ENCODE peak calls at places on chromosomes 2 and 18, in seven cellular contexts. One of them, this sample, is unnamed.

GRCh38 chr18:49591271-49591670 is 29.4 kb downstream of the LIPG start:
- DNase-seq in AG04450: no peak
- DNase-seq in mucosa of descending colon: peak; percentile 70
- DNase-seq in fibroblast of lung: no peak
- DNase-seq in IMR-90: no peak
- DNase-seq in fibroblast of pulmonary artery: no peak
- DNase-seq in AG10803: no peak
- DNase-seq in this sample: no peak

GRCh38 chr2:231244382-231245252 is 46.2 kb downstream of the ARMC9 start:
- DNase-seq in AG04450: no peak
- DNase-seq in mucosa of descending colon: peak; percentile 71
- DNase-seq in fibroblast of lung: no peak
- DNase-seq in IMR-90: no peak
- DNase-seq in fibroblast of pulmonary artery: no peak
- DNase-seq in AG10803: no peak
- DNase-seq in this sample: no peak

GRCh38 chr2:233079473-233079877 is 19.3 kb downstream of the INPP5D start:
- DNase-seq in AG04450: no peak
- DNase-seq in mucosa of descending colon: no peak
- DNase-seq in fibroblast of lung: no peak
- DNase-seq in IMR-90: no peak
- DNase-seq in fibroblast of pulmonary artery: no peak
- DNase-seq in AG10803: no peak
- DNase-seq in this sample: no peak

GRCh38 chr2:234266952-234267351 is 216.4 kb downstream of the SPP2 start:
- DNase-seq in AG04450: no peak
- DNase-seq in mucosa of descending colon: no peak
- DNase-seq in fibroblast of lung: no peak
- DNase-seq in IMR-90: no peak
- DNase-seq in fibroblast of pulmonary artery: no peak
- DNase-seq in AG10803: no peak
- DNase-seq in this sample: no peak

GRCh38 chr2:127051116-127051779 is 55.7 kb downstream of the BIN1 start:
- DNase-seq in AG04450: no peak
- DNase-seq in mucosa of descending colon: no peak
- DNase-seq in fibroblast of lung: no peak
- DNase-seq in IMR-90: no peak
- DNase-seq in fibroblast of pulmonary artery: no peak
- DNase-seq in AG10803: no peak
- DNase-seq in this sample: no peak

GRCh38 chr18:5237083-5237722 is 40.1 kb upstream of the AKAIN1 start:
- DNase-seq in AG04450: no peak
- DNase-seq in mucosa of descending colon: no peak
- DNase-seq in fibroblast of lung: peak; percentile 28
- DNase-seq in IMR-90: peak; percentile 34
- DNase-seq in fibroblast of pulmonary artery: peak; percentile 13
- DNase-seq in AG10803: peak; percentile 13
- DNase-seq in this sample: no peak

GRCh38 chr2:47833516-47833968 is 50.6 kb downstream of the MSH6 start:
- DNase-seq in AG04450: no peak
- DNase-seq in mucosa of descending colon: no peak
- DNase-seq in fibroblast of lung: no peak
- DNase-seq in IMR-90: no peak
- DNase-seq in fibroblast of pulmonary artery: no peak
- DNase-seq in AG10803: no peak
- DNase-seq in this sample: no peak

GRCh38 chr2:42971381-42971780 is 179.0 kb upstream of the HAAO start:
- DNase-seq in AG04450: no peak
- DNase-seq in mucosa of descending colon: no peak
- DNase-seq in fibroblast of lung: no peak
- DNase-seq in IMR-90: no peak
- DNase-seq in fibroblast of pulmonary artery: no peak
- DNase-seq in AG10803: no peak
- DNase-seq in this sample: no peak

GRCh38 chr2:195961873-195962272 is 106.8 kb downstream of the DNAH7 start:
- DNase-seq in AG04450: no peak
- DNase-seq in mucosa of descending colon: no peak
- DNase-seq in fibroblast of lung: no peak
- DNase-seq in IMR-90: no peak
- DNase-seq in fibroblast of pulmonary artery: no peak
- DNase-seq in AG10803: no peak
- DNase-seq in this sample: no peak

GRCh38 chr2:157743051-157743450 is 114.4 kb upstream of the ACVR1C start:
- DNase-seq in AG04450: no peak
- DNase-seq in mucosa of descending colon: no peak
- DNase-seq in fibroblast of lung: no peak
- DNase-seq in IMR-90: no peak
- DNase-seq in fibroblast of pulmonary artery: no peak
- DNase-seq in AG10803: no peak
- DNase-seq in this sample: no peak

GRCh38 chr2:170467568-170468422 is 247.3 kb upstream of the SP5 start:
- DNase-seq in AG04450: no peak
- DNase-seq in mucosa of descending colon: no peak
- DNase-seq in fibroblast of lung: no peak
- DNase-seq in IMR-90: no peak
- DNase-seq in fibroblast of pulmonary artery: peak; percentile 5
- DNase-seq in AG10803: no peak
- DNase-seq in this sample: no peak

GRCh38 chr2:239489481-239489880 is 88.7 kb upstream of the HDAC4 start:
- DNase-seq in AG04450: no peak
- DNase-seq in mucosa of descending colon: no peak
- DNase-seq in fibroblast of lung: no peak
- DNase-seq in IMR-90: no peak
- DNase-seq in fibroblast of pulmonary artery: no peak
- DNase-seq in AG10803: no peak
- DNase-seq in this sample: no peak

GRCh38 chr2:39150890-39151497 is 30.1 kb upstream of the SOS1 start:
- DNase-seq in AG04450: no peak
- DNase-seq in mucosa of descending colon: no peak
- DNase-seq in fibroblast of lung: no peak
- DNase-seq in IMR-90: no peak
- DNase-seq in fibroblast of pulmonary artery: no peak
- DNase-seq in AG10803: no peak
- DNase-seq in this sample: no peak

DNA sequence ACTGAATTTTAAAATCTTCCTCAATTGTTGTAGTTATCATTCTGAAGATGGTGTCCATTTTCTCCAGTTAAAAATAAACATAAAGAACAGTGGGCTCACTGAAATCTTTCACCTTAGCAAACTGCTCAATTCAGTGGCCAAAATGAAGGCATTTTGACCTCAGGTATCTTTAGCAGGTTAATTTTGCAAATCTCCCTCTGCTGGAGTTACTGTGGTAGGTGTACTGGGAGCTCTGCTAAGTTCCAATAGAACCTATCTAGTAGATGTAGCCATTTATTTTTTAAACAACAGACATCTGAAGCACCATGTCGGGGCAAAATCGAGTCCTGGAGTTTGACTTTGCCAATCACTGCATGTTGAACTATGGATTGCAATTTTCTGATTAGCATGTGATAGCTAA is 177.1 kb downstream of the IRS1 start:
- DNase-seq in AG04450: no peak
- DNase-seq in mucosa of descending colon: no peak
- DNase-seq in fibroblast of lung: no peak
- DNase-seq in IMR-90: no peak
- DNase-seq in fibroblast of pulmonary artery: no peak
- DNase-seq in AG10803: no peak
- DNase-seq in this sample: no peak
- TF ChIP-seq CTCF in AG04450: peak; percentile 32
- TF ChIP-seq CTCF in mucosa of descending colon: no peak
- TF ChIP-seq CTCF in fibroblast of lung: no peak
- TF ChIP-seq CTCF in IMR-90: no peak
- TF ChIP-seq CTCF in fibroblast of pulmonary artery: peak; percentile 20
- TF ChIP-seq CTCF in AG10803: no peak
- TF ChIP-seq CTCF in this sample: no peak

DNA sequence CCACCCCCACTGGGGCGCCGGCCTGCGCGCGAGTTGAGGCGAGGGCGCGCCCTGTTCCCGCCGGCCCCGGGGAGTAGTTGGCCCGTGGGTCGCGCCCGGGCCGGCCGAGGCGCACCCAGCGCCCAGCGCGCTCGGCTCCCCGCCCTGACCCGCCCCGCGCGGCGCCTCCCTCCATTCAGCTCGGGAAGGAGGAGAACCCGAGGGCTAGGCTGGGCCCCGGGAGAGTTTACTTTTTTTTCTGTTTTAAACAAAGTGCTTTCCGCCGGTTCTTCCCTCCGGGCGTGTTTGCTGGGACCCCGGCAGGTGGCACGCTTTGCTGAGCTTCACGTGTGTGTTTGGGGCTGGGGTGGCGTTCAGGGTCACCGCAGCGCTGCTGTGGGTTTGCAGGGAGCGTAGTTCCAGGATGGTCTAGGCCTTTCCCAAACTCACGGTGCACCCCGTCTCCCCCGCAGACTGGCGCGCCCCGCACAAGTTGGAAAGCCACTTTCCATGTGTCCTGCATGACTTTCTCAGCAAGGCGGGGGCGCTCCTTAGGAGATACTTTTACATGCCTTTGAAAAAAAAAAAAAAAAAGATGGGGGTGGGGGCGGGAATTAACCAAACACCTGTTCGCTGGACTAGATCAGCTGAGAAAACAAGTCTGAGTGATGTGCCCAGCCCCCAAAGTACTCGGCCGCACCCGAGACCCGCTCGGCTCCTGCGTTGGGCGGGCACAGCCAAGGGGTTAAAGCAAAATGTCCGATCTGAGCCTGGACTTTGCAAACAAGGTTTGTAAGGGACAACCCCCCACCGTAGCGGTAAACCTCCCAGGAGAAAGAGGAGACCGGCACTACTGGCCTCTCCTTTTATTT is 829 bp downstream of the ITGA6 start:
- DNase-seq in AG04450: no peak
- DNase-seq in mucosa of descending colon: peak; percentile 76
- DNase-seq in fibroblast of lung: peak; percentile 23
- DNase-seq in IMR-90: no peak
- DNase-seq in fibroblast of pulmonary artery: no peak
- DNase-seq in AG10803: no peak
- DNase-seq in this sample: no peak
- TF ChIP-seq CTCF in AG04450: peak; percentile 9
- TF ChIP-seq CTCF in mucosa of descending colon: no peak
- TF ChIP-seq CTCF in fibroblast of lung: peak; percentile 16
- TF ChIP-seq CTCF in IMR-90: peak; percentile 9
- TF ChIP-seq CTCF in fibroblast of pulmonary artery: no peak
- TF ChIP-seq CTCF in AG10803: no peak
- TF ChIP-seq CTCF in this sample: no peak

GRCh38 chr2:103153580-103153979 is 391.7 kb downstream of the TMEM182 start:
- DNase-seq in AG04450: no peak
- DNase-seq in mucosa of descending colon: no peak
- DNase-seq in fibroblast of lung: no peak
- DNase-seq in IMR-90: no peak
- DNase-seq in fibroblast of pulmonary artery: no peak
- DNase-seq in AG10803: no peak
- DNase-seq in this sample: no peak

GRCh38 chr2:103155308-103155707 is 393.5 kb downstream of the TMEM182 start:
- DNase-seq in AG04450: no peak
- DNase-seq in mucosa of descending colon: no peak
- DNase-seq in fibroblast of lung: no peak
- DNase-seq in IMR-90: no peak
- DNase-seq in fibroblast of pulmonary artery: no peak
- DNase-seq in AG10803: no peak
- DNase-seq in this sample: no peak

GRCh38 chr2:103161456-103162289 is 399.8 kb downstream of the TMEM182 start:
- DNase-seq in AG04450: no peak
- DNase-seq in mucosa of descending colon: peak; percentile 74
- DNase-seq in fibroblast of lung: peak; percentile 57
- DNase-seq in IMR-90: peak; percentile 30
- DNase-seq in fibroblast of pulmonary artery: peak; percentile 63
- DNase-seq in AG10803: peak; percentile 48
- DNase-seq in this sample: peak; percentile 1

DNA sequence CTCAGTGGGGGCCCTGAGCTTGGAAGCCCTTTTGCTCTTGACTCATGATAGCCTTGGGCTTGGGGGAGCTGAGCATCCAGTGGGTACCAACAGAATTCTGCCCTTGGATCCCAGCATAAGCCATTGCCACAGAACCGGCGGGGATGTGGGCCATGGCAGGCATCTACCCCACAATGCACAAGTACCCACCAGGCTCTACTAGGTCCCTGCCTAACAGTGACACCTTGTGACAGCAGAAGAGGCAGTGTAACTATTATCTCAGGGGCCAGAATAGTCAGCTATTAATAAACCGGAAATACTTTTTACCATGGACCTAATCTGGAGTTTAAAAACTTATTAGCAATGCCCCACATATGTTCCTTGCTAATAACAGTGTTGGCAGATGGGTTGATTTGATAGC is 397.2 kb downstream of the TMEM182 start:
- DNase-seq in AG04450: no peak
- DNase-seq in mucosa of descending colon: no peak
- DNase-seq in fibroblast of lung: no peak
- DNase-seq in IMR-90: no peak
- DNase-seq in fibroblast of pulmonary artery: no peak
- DNase-seq in AG10803: no peak
- DNase-seq in this sample: no peak
- TF ChIP-seq CTCF in AG04450: no peak
- TF ChIP-seq CTCF in mucosa of descending colon: no peak
- TF ChIP-seq CTCF in fibroblast of lung: no peak
- TF ChIP-seq CTCF in IMR-90: no peak
- TF ChIP-seq CTCF in fibroblast of pulmonary artery: no peak
- TF ChIP-seq CTCF in AG10803: no peak
- TF ChIP-seq CTCF in this sample: no peak

GRCh38 chr2:99066602-99067001 is 74.9 kb upstream of the C2orf15 start:
- DNase-seq in AG04450: peak; percentile 45
- DNase-seq in mucosa of descending colon: peak; percentile 46
- DNase-seq in fibroblast of lung: peak; percentile 74
- DNase-seq in IMR-90: peak; percentile 61
- DNase-seq in fibroblast of pulmonary artery: peak; percentile 71
- DNase-seq in AG10803: peak; percentile 53
- DNase-seq in this sample: peak; percentile 8
- TF ChIP-seq CTCF in AG04450: peak; percentile 84
- TF ChIP-seq CTCF in mucosa of descending colon: no peak
- TF ChIP-seq CTCF in fibroblast of lung: peak; percentile 77
- TF ChIP-seq CTCF in IMR-90: peak; percentile 60
- TF ChIP-seq CTCF in fibroblast of pulmonary artery: peak; percentile 72
- TF ChIP-seq CTCF in AG10803: peak; percentile 65
- TF ChIP-seq CTCF in this sample: peak; percentile 53

DNA sequence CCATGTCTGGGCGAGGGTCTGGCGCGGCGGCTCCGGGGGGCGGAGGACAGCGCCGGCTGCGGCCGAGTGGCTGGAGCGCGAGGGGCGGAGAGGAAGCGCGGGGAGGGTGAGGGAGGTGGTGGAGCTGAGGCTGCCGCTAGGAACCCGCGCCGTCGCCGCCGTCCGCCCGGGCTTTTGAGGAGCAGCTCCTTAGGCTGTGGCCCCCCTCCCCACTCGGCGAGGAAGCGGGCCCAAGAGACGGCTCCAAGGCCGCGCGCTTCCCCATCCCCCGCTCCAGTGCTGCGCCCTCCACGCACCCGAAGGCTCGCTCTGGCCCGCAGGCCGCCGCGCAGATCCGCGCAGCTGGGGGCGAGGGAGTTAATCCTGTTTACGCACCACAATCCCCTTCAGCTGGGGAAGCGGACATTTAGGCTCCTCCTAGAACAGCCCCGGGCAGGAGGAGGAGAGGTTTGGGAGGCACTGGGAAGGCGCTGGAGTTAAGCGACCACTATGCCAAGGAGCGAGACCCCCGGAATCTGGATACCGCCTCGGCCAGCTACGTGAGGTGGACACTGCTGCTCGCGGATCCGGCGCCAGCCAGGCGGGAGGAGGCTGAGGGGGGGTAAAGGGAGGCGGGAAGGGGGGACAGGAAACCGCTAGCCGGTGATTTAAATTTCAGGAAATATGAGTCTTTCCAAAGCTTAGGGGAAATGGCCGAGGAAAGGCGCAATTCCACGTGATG is at the start of gene CNRIP1:
- DNase-seq in AG04450: peak; percentile 48
- DNase-seq in mucosa of descending colon: peak; percentile 42
- DNase-seq in fibroblast of lung: peak; percentile 85
- DNase-seq in IMR-90: peak; percentile 83
- DNase-seq in fibroblast of pulmonary artery: peak; percentile 85
- DNase-seq in AG10803: peak; percentile 79
- DNase-seq in this sample: peak; percentile 60
- TF ChIP-seq CTCF in AG04450: no peak
- TF ChIP-seq CTCF in mucosa of descending colon: no peak
- TF ChIP-seq CTCF in fibroblast of lung: no peak
- TF ChIP-seq CTCF in IMR-90: no peak
- TF ChIP-seq CTCF in fibroblast of pulmonary artery: no peak
- TF ChIP-seq CTCF in AG10803: no peak
- TF ChIP-seq CTCF in this sample: no peak

This sample was measured in AG09319.